ENCODE peak calls at places on chromosomes 2 and 18, in five cellular contexts. L is astrocyte, H is aorta, I is colonic mucosa, A is body of pancreas. Q is an unnamed sample. For H3K4me1, the result is how much of the 10 kb centered on the place peaks cover.

GRCh38 chr2:113211226-113212105 is 37.7 kb downstream of the PSD4 start:
- DNase-seq in A (no peak), H (peak), L (peak), I (no peak), Q (no peak)

GRCh38 chr2:37061770-37062169 is 22.4 kb downstream of the HEATR5B start:
- DNase-seq in H (no peak), I (no peak), A (no peak), L (no peak), Q (no peak)

GRCh38 chr2:54768772-54769428 is 45.4 kb downstream of the EML6 start:
- DNase-seq in A (no peak), I (no peak), H (no peak), L (peak), Q (no peak)

GRCh38 chr2:96213379-96213778 is 4.8 kb upstream of the STARD7 start:
- DNase-seq in I (no peak), L (no peak), H (no peak), A (no peak), Q (no peak)

GRCh38 chr18:76075777-76076176 is 419.3 kb downstream of the ZNF516 start:
- DNase-seq in H (no peak), I (no peak), L (no peak), A (no peak), Q (no peak)

GRCh38 chr2:127705281-127706065 is 4.2 kb downstream of the SFT2D3 start:
- DNase-seq in I (no peak), H (no peak), A (no peak), L (no peak), Q (no peak)

GRCh38 chr18:51425889-51426288 is 228.4 kb upstream of the MEX3C start:
- DNase-seq in H (no peak), L (no peak), I (no peak), A (no peak), Q (no peak)

GRCh38 chr2:19378939-19379338 is 20.5 kb upstream of the OSR1 start:
- DNase-seq in L (no peak), H (no peak), I (no peak), A (no peak), Q (no peak)

GRCh38 chr2:241692448-241692847 is 5.8 kb upstream of the DTYMK start:
- DNase-seq in A (no peak), H (no peak), I (no peak), L (peak), Q (no peak)

GRCh38 chr2:201816674-201817073 is 10.3 kb downstream of the CDK15 start:
- DNase-seq in L (no peak), H (no peak), I (no peak), A (no peak), Q (no peak)

GRCh38 chr2:126891681-126892500 is 6.8 kb upstream of the TEX51 start:
- DNase-seq in I (no peak), H (no peak), L (no peak), A (peak), Q (no peak)

GRCh38 chr2:149065236-149065635 is 26.7 kb downstream of the LYPD6B start:
- DNase-seq in H (no peak), A (no peak), I (no peak), L (peak), Q (no peak)

GRCh38 chr2:26757873-26758789 is 6.0 kb upstream of the SLC35F6 start:
- DNase-seq in L (peak), I (peak), A (peak), H (no peak), Q (no peak)

DNA sequence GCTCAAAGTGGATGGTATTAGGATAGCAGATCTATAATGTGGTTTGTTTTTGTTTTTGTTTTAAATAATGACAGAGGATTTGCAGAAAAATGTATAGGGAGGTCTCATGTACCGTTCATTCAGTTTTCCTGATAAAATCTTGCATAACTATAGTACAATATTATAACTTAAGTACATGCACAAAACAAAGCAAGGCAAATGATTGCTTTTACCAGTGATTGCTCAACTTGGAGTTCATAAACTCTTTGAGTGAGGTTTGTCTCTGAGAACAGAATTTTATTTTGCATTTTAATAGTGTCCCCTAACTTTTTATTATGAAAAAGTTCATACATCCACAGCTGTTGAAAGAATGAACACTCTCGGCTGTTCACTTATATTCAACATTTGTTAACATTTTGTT is 96.6 kb downstream of the MAP4K4 start:
- DNase-seq in H (no peak), A (no peak), L (no peak), I (no peak), Q (no peak)
- H3K27ac ChIP-seq in H (no peak), A (no peak), L (no peak), I (no peak), Q (no peak)

DNA sequence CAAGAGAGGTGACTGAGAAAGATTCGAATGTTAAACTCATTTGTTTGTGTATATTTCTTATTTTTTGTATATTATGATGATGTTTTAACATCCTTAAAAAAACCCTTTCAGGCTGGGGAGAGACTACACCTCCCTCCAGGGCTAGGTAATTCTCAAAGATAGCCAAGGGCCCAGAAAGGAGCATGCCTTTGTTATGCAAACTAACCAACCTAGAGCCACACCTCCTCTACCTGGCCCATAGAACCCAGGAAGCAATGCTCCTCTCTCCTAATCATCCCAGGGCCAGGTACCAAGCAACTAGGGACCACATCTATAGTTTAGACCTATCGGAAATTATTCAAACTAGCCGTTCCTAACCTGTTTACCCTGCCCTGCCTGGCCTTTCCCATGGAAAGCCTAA is 79.8 kb downstream of the COLEC12 start:
- DNase-seq in H (no peak), A (no peak), L (no peak), I (no peak), Q (no peak)
- H3K4me1 ChIP-seq in H (under half), A (under half), L (under half), I (under half), Q (under half)

GRCh38 chr2:222298000-222298310 is 843 bp downstream of the PAX3 start:
- DNase-seq in I (no peak), L (no peak), A (no peak), H (no peak), Q (no peak)
- H3K4me3 ChIP-seq in I (peak), L (peak), A (no peak), H (no peak), Q (no peak)

DNA sequence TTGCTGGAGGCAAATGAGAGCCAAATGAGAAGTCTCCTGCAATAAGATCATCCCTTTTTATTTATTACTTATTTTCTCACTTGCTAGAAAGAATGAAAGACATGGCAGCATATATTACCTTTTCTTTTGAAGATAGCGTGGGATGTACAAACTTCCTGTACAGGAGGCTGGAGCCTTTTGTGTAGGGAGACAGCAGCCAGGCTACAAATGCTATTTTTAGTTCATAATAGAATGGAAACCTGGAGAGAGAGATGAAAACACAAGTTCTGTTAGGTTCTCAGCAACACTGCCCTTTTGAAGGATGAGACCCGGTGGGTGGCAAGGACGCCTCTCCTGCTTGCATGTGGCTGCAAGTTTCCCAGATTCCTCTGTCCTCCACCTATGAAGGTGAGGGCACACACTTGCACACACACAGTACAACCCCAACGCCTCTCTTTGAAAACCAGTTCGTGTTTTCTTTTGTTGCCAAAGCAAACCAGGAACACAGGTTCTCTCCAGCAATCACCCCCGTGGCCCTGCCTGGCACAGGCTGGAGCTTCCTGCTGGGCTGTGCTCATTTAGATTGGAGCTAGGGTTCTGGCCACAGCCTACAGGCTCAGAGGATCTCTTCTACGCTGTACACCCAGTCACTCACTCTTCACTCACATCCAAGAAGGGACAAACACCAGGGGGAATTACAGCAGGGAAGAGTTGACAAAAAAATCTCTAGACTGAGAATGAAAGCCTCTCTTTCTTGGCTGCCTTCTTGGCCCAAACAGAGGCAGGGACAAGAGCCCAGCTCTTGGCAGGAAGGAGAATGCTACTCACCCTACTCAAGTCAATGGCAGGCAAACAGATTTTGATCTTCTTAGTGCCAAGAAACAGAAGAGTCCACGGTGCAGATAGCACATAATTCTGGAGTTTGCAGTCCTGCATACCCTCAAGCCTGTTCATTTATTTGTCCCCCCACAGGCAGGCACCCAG is 55.6 kb downstream of the MRPL35 start:
- DNase-seq in H (no peak), L (no peak), A (peak), I (peak), Q (no peak)
- H3K27ac ChIP-seq in H (peak), L (no peak), A (no peak), I (no peak), Q (no peak)

GRCh38 chr2:14194233-14194632 is 438.3 kb upstream of the LRATD1 start:
- DNase-seq in L (no peak), H (no peak), I (no peak), A (no peak), Q (no peak)
- H3K4me1 ChIP-seq in L (under half), H (under half), I (under half), A (under half), Q (under half)

DNA sequence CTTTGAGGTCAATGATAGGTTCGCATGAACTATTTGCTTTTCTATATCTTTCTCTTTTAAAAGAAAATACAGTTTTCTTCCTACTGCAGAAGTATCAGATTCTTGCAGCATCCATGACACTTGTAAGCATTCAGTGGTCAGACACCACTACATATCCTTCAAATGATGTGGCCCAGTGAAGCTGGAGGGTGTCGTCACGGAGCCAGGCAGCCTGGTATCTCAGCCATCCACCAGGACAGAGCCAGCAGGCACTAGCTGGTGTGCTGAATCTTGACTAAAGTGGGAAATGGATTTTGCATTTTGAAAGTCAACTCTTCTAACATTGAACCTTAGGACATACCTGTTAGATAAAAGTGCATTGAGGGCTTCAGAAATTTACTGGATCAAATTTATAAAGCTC is 5.4 kb downstream of the KLHL14 start:
- DNase-seq in L (no peak), A (no peak), H (no peak), I (no peak), Q (no peak)
- H3K4me3 ChIP-seq in L (no peak), A (no peak), H (no peak), I (no peak), Q (no peak)

DNA sequence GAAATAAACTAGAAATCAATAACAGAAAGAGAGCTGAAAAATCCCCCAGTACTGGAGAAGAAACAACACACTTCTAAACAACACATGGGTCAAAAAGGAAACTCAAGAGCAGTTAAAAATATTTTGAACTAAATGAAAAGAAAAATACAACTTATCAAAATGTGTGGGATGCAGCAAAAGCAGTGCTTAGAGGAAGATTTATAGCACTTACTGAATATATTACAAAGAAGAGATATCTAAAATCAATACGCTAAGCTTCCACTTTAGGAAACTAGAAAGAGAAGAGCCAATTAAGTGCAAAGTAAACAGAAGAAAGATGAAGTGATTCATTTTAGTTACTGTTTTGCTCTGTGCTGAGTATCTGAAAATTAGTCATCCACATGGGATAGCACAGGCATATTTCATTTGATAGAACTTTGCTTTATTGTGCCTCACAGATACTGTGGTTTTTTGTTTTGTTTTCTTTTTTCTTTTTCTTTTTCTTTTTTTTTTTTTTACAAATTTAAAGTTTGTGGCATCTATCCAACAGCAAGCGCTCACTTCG is 17.0 kb downstream of the TGFA start:
- DNase-seq in A (no peak), L (no peak), H (no peak), I (no peak), Q (no peak)
- H3K27ac ChIP-seq in A (no peak), L (no peak), H (no peak), I (no peak), Q (no peak)

GRCh38 chr2:71066856-71067255 is 1.6 kb upstream of the NAGK start:
- DNase-seq in H (no peak), I (no peak), A (no peak), L (no peak), Q (no peak)

GRCh38 chr2:71064754-71065621 is 3.5 kb upstream of the NAGK start:
- DNase-seq in L (no peak), H (no peak), I (no peak), A (no peak), Q (no peak)

GRCh38 chr2:71069376-71069775 is 928 bp downstream of the NAGK start:
- DNase-seq in L (peak), A (no peak), H (no peak), I (no peak), Q (no peak)

GRCh38 chr2:71068218-71069035 is at the start of gene NAGK:
- DNase-seq in H (peak), L (peak), I (peak), A (peak), Q (peak)

DNA sequence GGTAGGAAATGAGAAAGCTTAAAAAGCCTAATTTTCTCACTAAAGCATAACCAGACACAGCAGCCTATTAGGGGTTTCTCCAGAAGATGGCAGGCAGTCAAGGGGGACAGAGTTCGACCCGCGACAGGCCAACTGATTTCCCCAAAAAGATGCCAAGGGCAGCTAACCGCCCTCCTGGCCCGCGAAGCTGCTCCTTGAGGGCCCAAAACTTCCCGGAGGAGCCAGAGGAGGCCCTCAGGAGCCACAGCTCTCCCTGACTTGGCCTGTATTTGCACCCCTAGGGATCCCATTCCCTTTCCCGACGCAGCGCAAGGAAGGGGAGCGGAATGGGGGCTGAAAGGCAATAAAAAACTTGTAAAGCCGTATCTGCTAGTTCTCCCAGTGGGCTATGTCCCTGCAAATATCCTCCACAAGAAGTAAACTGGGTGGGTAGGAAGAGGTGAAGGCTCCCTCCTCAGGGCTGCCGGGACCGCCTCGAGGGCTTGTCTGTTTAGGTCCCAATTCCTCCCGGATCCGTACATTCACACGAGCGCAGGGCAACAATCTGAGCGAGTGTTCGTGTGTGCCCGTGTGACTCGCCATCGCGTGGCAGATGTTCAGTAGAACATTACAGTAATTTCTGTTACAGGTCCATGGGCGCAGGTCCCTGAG is 756 bp upstream of the NAGK start:
- DNase-seq in A (peak), I (no peak), H (no peak), L (no peak), Q (no peak)
- H3K4me1 ChIP-seq in A (under half), I (under half), H (under half), L (under half), Q (under half)

Q was measured in CD8-positive, alpha-beta memory T cell.